ENCODE peak calls at places on chromosome 22, in five cellular contexts. O is iris pigment epithelial cell, B is heart right ventricle, J is A549, S is RPMI7951. K is an unnamed sample.

GRCh38 chr22:22689621-22690345 is 45.4 kb downstream of the GGTLC2 start:
- DNase-seq in O (no peak), S (no peak), B (no peak), J (no peak), K (no peak)

GRCh38 chr22:36352775-36353507 is 34.8 kb downstream of the MYH9 start:
- DNase-seq in O (peak; percentile 89), S (no peak), J (peak; percentile 78), B (peak; percentile 69), K (no peak)

GRCh38 chr22:46827072-46827780 is 64.8 kb downstream of the TBC1D22A start:
- DNase-seq in S (no peak), B (no peak), O (no peak), J (no peak), K (no peak)

GRCh38 chr22:37166675-37167066 is 17.0 kb upstream of the IL2RB start:
- DNase-seq in B (peak; percentile 90), O (peak; percentile 68), S (peak; percentile 59), J (peak; percentile 84), K (no peak)

GRCh38 chr22:28896611-28897010 is 13.2 kb downstream of the ZNRF3 start:
- DNase-seq in J (no peak), B (no peak), S (no peak), O (no peak), K (no peak)

GRCh38 chr22:38782402-38783094 is 11.4 kb downstream of the DNAL4 start:
- DNase-seq in S (peak; percentile 66), B (no peak), O (peak; percentile 16), J (no peak), K (no peak)

GRCh38 chr22:36433318-36434231 is 45.8 kb upstream of the MYH9 start:
- DNase-seq in O (no peak), J (no peak), B (no peak), S (no peak), K (no peak)

GRCh38 chr22:19385221-19385906 is 46.2 kb downstream of the HIRA start:
- DNase-seq in J (no peak), B (no peak), S (no peak), O (no peak), K (no peak)

GRCh38 chr22:47050601-47051051 is 288.2 kb downstream of the TBC1D22A start:
- DNase-seq in O (no peak), J (no peak), B (peak; percentile 9), S (no peak), K (no peak)

GRCh38 chr22:49297286-49297870 is 530.3 kb downstream of the BRD1 start:
- DNase-seq in J (no peak), S (no peak), B (no peak), O (no peak), K (no peak)

GRCh38 chr22:35349368-35349703 is 31.6 kb upstream of the HMOX1 start:
- DNase-seq in O (no peak), S (no peak), J (no peak), B (no peak), K (no peak)

GRCh38 chr22:32024791-32025190 is 18.3 kb upstream of the SLC5A1 start:
- DNase-seq in O (peak; percentile 67), B (no peak), S (peak; percentile 28), J (peak; percentile 1), K (peak; percentile 57)

GRCh38 chr22:37201066-37201820 is 11.0 kb downstream of the SSTR3 start:
- DNase-seq in B (no peak), O (no peak), S (no peak), J (no peak), K (no peak)

GRCh38 chr22:37065961-37066360 is 14.4 kb downstream of the KCTD17 start:
- DNase-seq in O (no peak), J (no peak), B (no peak), S (no peak), K (no peak)

GRCh38 chr22:40300884-40301672 is 45.2 kb upstream of the ADSL start:
- DNase-seq in S (no peak), J (no peak), B (no peak), O (no peak), K (no peak)

GRCh38 chr22:37061611-37062365 is 10.2 kb downstream of the KCTD17 start:
- DNase-seq in J (no peak), B (peak; percentile 2), O (no peak), S (no peak), K (no peak)

GRCh38 chr22:19398206-19398605 is 33.3 kb downstream of the HIRA start:
- DNase-seq in B (no peak), S (peak; percentile 3), O (no peak), J (no peak), K (no peak)

GRCh38 chr22:38943181-38943580 is 14.2 kb upstream of the APOBEC3A start:
- DNase-seq in B (no peak), O (no peak), J (no peak), S (no peak), K (no peak)

GRCh38 chr22:17077255-17077654 is 7.5 kb upstream of the IL17RA start:
- DNase-seq in O (peak; percentile 82), J (no peak), B (no peak), S (peak; percentile 65), K (no peak)

GRCh38 chr22:44936201-44936600 is 73.6 kb downstream of the PHF21B start:
- DNase-seq in S (no peak), O (no peak), B (no peak), J (no peak), K (no peak)

GRCh38 chr22:35275580-35275979 is 18.3 kb downstream of the HMGXB4 start:
- DNase-seq in B (no peak), J (no peak), O (peak; percentile 59), S (no peak), K (no peak)

GRCh38 chr22:27391092-27391770 is 410.3 kb downstream of the MN1 start:
- DNase-seq in B (peak; percentile 58), S (no peak), O (no peak), J (no peak), K (no peak)

GRCh38 chr22:40709752-40710413 is 30.6 kb downstream of the MCHR1 start:
- DNase-seq in J (peak; percentile 51), B (peak; percentile 38), O (peak; percentile 45), S (peak; percentile 62), K (no peak)

GRCh38 chr22:29816539-29816938 is 21.5 kb downstream of the ASCC2 start:
- DNase-seq in B (no peak), S (no peak), O (no peak), J (no peak), K (no peak)

GRCh38 chr22:32852346-32853251 is 51.1 kb downstream of the TIMP3 start:
- DNase-seq in J (no peak), O (peak; percentile 4), B (peak; percentile 76), S (no peak), K (no peak)

GRCh38 chr22:47309946-47310345 is 547.5 kb downstream of the TBC1D22A start:
- DNase-seq in O (no peak), J (no peak), B (no peak), S (no peak), K (no peak)

GRCh38 chr22:21444701-21445436 is 22.3 kb upstream of the TMEM191C start:
- DNase-seq in O (no peak), J (no peak), B (peak; percentile 5), S (no peak), K (no peak)

GRCh38 chr22:50727678-50728522 is 10.1 kb upstream of the ACR start:
- DNase-seq in J (no peak), O (no peak), B (no peak), S (no peak), K (no peak)

GRCh38 chr22:28710112-28710888 is 30.7 kb upstream of the TTC28 start:
- DNase-seq in B (no peak), J (peak; percentile 47), S (peak; percentile 59), O (peak; percentile 93), K (peak; percentile 20)

GRCh38 chr22:35454416-35455054 is 54.6 kb downstream of the MCM5 start:
- DNase-seq in B (no peak), J (no peak), S (peak; percentile 24), O (no peak), K (no peak)

GRCh38 chr22:25139062-25139461 is 60.6 kb upstream of the CRYBB3 start:
- DNase-seq in O (no peak), B (peak; percentile 60), J (no peak), S (peak; percentile 20), K (no peak)

GRCh38 chr22:29473001-29473400 is 7.0 kb upstream of the NEFH start:
- DNase-seq in S (no peak), J (no peak), O (no peak), B (no peak), K (no peak)

GRCh38 chr22:18992543-18993198 is 56.6 kb upstream of the PRODH start:
- DNase-seq in S (no peak), J (no peak), B (no peak), O (no peak), K (no peak)

GRCh38 chr22:21009638-21010425 is 5.1 kb upstream of the P2RX6 start:
- DNase-seq in O (peak; percentile 53), S (peak; percentile 34), J (peak; percentile 22), B (no peak), K (peak; percentile 10)

GRCh38 chr22:35589071-35589735 is 27.9 kb downstream of the MB start:
- DNase-seq in O (peak; percentile 89), J (peak; percentile 97), S (peak; percentile 99), B (no peak), K (peak; percentile 87)

GRCh38 chr22:30305519-30305905 is 16.2 kb upstream of the CASTOR1 start:
- DNase-seq in O (peak; percentile 51), S (no peak), J (no peak), B (peak; percentile 68), K (no peak)